ENCODE peak calls at places on chromosomes 13 and 19, in nine cellular contexts. One of them, this sample, is unnamed.

GRCh38 chr19:46056536-46056935 is 15.7 kb upstream of the IGFL4 start:
- DNase-seq in frontal cortex: no peak
- DNase-seq in tibial artery: no peak
- DNase-seq in T-helper 17 cell: no peak
- DNase-seq in AG04450: no peak
- DNase-seq in WTC11: no peak
- DNase-seq in IMR-90: no peak
- DNase-seq in activated T-helper 1 cell treated with anti-CD3 and anti-CD28 coated beads, Interleukin-12 subunit alpha, Interleukin-12 subunit beta, Interleukin-2, Interleukin-4 antibody, amounts not matched to agents 30 ng/mL and 10 ng/mL and 1 ng/mL, durations not matched to agents 14 hours and 24 hours and 36 hours: no peak
- DNase-seq in glutamatergic neuron: no peak
- DNase-seq in this sample: no peak

GRCh38 chr19:1935484-1936208 is 5.3 kb upstream of the CSNK1G2 start:
- DNase-seq in frontal cortex: peak; percentile 56
- DNase-seq in tibial artery: no peak
- DNase-seq in T-helper 17 cell: no peak
- DNase-seq in AG04450: no peak
- DNase-seq in WTC11: no peak
- DNase-seq in IMR-90: peak; percentile 28
- DNase-seq in activated T-helper 1 cell treated with anti-CD3 and anti-CD28 coated beads, Interleukin-12 subunit alpha, Interleukin-12 subunit beta, Interleukin-2, Interleukin-4 antibody, amounts not matched to agents 30 ng/mL and 10 ng/mL and 1 ng/mL, durations not matched to agents 14 hours and 24 hours and 36 hours: no peak
- DNase-seq in glutamatergic neuron: no peak
- DNase-seq in this sample: peak; percentile 66

GRCh38 chr19:35140898-35141626 is 2.0 kb upstream of the FXYD7 start:
- DNase-seq in frontal cortex: peak; percentile 98
- DNase-seq in tibial artery: peak; percentile 94
- DNase-seq in T-helper 17 cell: peak; percentile 97
- DNase-seq in AG04450: peak; percentile 78
- DNase-seq in WTC11: peak; percentile 98
- DNase-seq in IMR-90: peak; percentile 86
- DNase-seq in activated T-helper 1 cell treated with anti-CD3 and anti-CD28 coated beads, Interleukin-12 subunit alpha, Interleukin-12 subunit beta, Interleukin-2, Interleukin-4 antibody, amounts not matched to agents 30 ng/mL and 10 ng/mL and 1 ng/mL, durations not matched to agents 14 hours and 24 hours and 36 hours: peak; percentile 90
- DNase-seq in glutamatergic neuron: peak; percentile 97
- DNase-seq in this sample: peak; percentile 95

GRCh38 chr19:28633223-28634030 is 579.5 kb downstream of the UQCRFS1 start:
- DNase-seq in frontal cortex: peak; percentile 16
- DNase-seq in tibial artery: no peak
- DNase-seq in T-helper 17 cell: no peak
- DNase-seq in AG04450: no peak
- DNase-seq in WTC11: peak; percentile 73
- DNase-seq in IMR-90: peak; percentile 1
- DNase-seq in activated T-helper 1 cell treated with anti-CD3 and anti-CD28 coated beads, Interleukin-12 subunit alpha, Interleukin-12 subunit beta, Interleukin-2, Interleukin-4 antibody, amounts not matched to agents 30 ng/mL and 10 ng/mL and 1 ng/mL, durations not matched to agents 14 hours and 24 hours and 36 hours: peak; percentile 56
- DNase-seq in glutamatergic neuron: peak; percentile 75
- DNase-seq in this sample: peak; percentile 58

GRCh38 chr13:105485061-105485460 is 1050.4 kb downstream of the EFNB2 start:
- DNase-seq in frontal cortex: no peak
- DNase-seq in tibial artery: no peak
- DNase-seq in T-helper 17 cell: no peak
- DNase-seq in AG04450: no peak
- DNase-seq in WTC11: no peak
- DNase-seq in IMR-90: no peak
- DNase-seq in activated T-helper 1 cell treated with anti-CD3 and anti-CD28 coated beads, Interleukin-12 subunit alpha, Interleukin-12 subunit beta, Interleukin-2, Interleukin-4 antibody, amounts not matched to agents 30 ng/mL and 10 ng/mL and 1 ng/mL, durations not matched to agents 14 hours and 24 hours and 36 hours: no peak
- DNase-seq in glutamatergic neuron: no peak
- DNase-seq in this sample: no peak

GRCh38 chr19:47735131-47735530 is 10.2 kb upstream of the NOP53 start:
- DNase-seq in frontal cortex: no peak
- DNase-seq in tibial artery: no peak
- DNase-seq in T-helper 17 cell: no peak
- DNase-seq in AG04450: no peak
- DNase-seq in WTC11: peak; percentile 27
- DNase-seq in IMR-90: no peak
- DNase-seq in activated T-helper 1 cell treated with anti-CD3 and anti-CD28 coated beads, Interleukin-12 subunit alpha, Interleukin-12 subunit beta, Interleukin-2, Interleukin-4 antibody, amounts not matched to agents 30 ng/mL and 10 ng/mL and 1 ng/mL, durations not matched to agents 14 hours and 24 hours and 36 hours: no peak
- DNase-seq in glutamatergic neuron: no peak
- DNase-seq in this sample: no peak

GRCh38 chr19:38559428-38560401 is 58.0 kb downstream of the MAP4K1 start:
- DNase-seq in frontal cortex: no peak
- DNase-seq in tibial artery: no peak
- DNase-seq in T-helper 17 cell: no peak
- DNase-seq in AG04450: no peak
- DNase-seq in WTC11: no peak
- DNase-seq in IMR-90: no peak
- DNase-seq in activated T-helper 1 cell treated with anti-CD3 and anti-CD28 coated beads, Interleukin-12 subunit alpha, Interleukin-12 subunit beta, Interleukin-2, Interleukin-4 antibody, amounts not matched to agents 30 ng/mL and 10 ng/mL and 1 ng/mL, durations not matched to agents 14 hours and 24 hours and 36 hours: peak; percentile 47
- DNase-seq in glutamatergic neuron: no peak
- DNase-seq in this sample: peak; percentile 17

GRCh38 chr19:35725216-35725861 is 7.5 kb downstream of the KMT2B start:
- DNase-seq in frontal cortex: no peak
- DNase-seq in tibial artery: no peak
- DNase-seq in T-helper 17 cell: no peak
- DNase-seq in AG04450: no peak
- DNase-seq in WTC11: no peak
- DNase-seq in IMR-90: no peak
- DNase-seq in activated T-helper 1 cell treated with anti-CD3 and anti-CD28 coated beads, Interleukin-12 subunit alpha, Interleukin-12 subunit beta, Interleukin-2, Interleukin-4 antibody, amounts not matched to agents 30 ng/mL and 10 ng/mL and 1 ng/mL, durations not matched to agents 14 hours and 24 hours and 36 hours: no peak
- DNase-seq in glutamatergic neuron: no peak
- DNase-seq in this sample: no peak

GRCh38 chr13:31775686-31776085 is 36.4 kb downstream of the RXFP2 start:
- DNase-seq in frontal cortex: no peak
- DNase-seq in tibial artery: peak; percentile 84
- DNase-seq in T-helper 17 cell: no peak
- DNase-seq in AG04450: no peak
- DNase-seq in WTC11: no peak
- DNase-seq in IMR-90: no peak
- DNase-seq in activated T-helper 1 cell treated with anti-CD3 and anti-CD28 coated beads, Interleukin-12 subunit alpha, Interleukin-12 subunit beta, Interleukin-2, Interleukin-4 antibody, amounts not matched to agents 30 ng/mL and 10 ng/mL and 1 ng/mL, durations not matched to agents 14 hours and 24 hours and 36 hours: no peak
- DNase-seq in glutamatergic neuron: no peak
- DNase-seq in this sample: peak; percentile 66